ENCODE peak calls at places on chromosomes 5 and 9, in nine cellular contexts. One of them, this sample, is unnamed.

GRCh38 chr5:179154346-179154990 is 94.3 kb downstream of the ZNF354C start:
- DNase-seq in upper lobe of right lung: peak; percentile 58
- DNase-seq in ovary: no peak
- DNase-seq in gastrocnemius medialis: no peak
- DNase-seq in lower leg skin: no peak
- DNase-seq in PC-3: no peak
- DNase-seq in bronchial epithelial cell: no peak
- DNase-seq in astrocyte of the spinal cord: no peak
- DNase-seq in SK-N-SH: no peak
- DNase-seq in this sample: no peak

GRCh38 chr5:6517494-6517893 is 68.8 kb downstream of the UBE2QL1 start:
- DNase-seq in upper lobe of right lung: no peak
- DNase-seq in ovary: no peak
- DNase-seq in gastrocnemius medialis: no peak
- DNase-seq in lower leg skin: no peak
- DNase-seq in PC-3: no peak
- DNase-seq in bronchial epithelial cell: no peak
- DNase-seq in astrocyte of the spinal cord: no peak
- DNase-seq in SK-N-SH: no peak
- DNase-seq in this sample: no peak

GRCh38 chr9:133349965-133350624 is 2.1 kb downstream of the RPL7A start:
- DNase-seq in upper lobe of right lung: no peak
- DNase-seq in ovary: no peak
- DNase-seq in gastrocnemius medialis: no peak
- DNase-seq in lower leg skin: no peak
- DNase-seq in PC-3: no peak
- DNase-seq in bronchial epithelial cell: no peak
- DNase-seq in astrocyte of the spinal cord: no peak
- DNase-seq in SK-N-SH: no peak
- DNase-seq in this sample: no peak

GRCh38 chr5:149265559-149265958 is 6.1 kb upstream of the AFAP1L1 start:
- DNase-seq in upper lobe of right lung: no peak
- DNase-seq in ovary: no peak
- DNase-seq in gastrocnemius medialis: no peak
- DNase-seq in lower leg skin: no peak
- DNase-seq in PC-3: peak; percentile 75
- DNase-seq in bronchial epithelial cell: peak; percentile 55
- DNase-seq in astrocyte of the spinal cord: peak; percentile 48
- DNase-seq in SK-N-SH: peak; percentile 43
- DNase-seq in this sample: no peak

GRCh38 chr9:91023741-91024140 is 222.1 kb downstream of the SYK start:
- DNase-seq in upper lobe of right lung: no peak
- DNase-seq in ovary: no peak
- DNase-seq in gastrocnemius medialis: no peak
- DNase-seq in lower leg skin: peak; percentile 64
- DNase-seq in PC-3: no peak
- DNase-seq in bronchial epithelial cell: no peak
- DNase-seq in astrocyte of the spinal cord: no peak
- DNase-seq in SK-N-SH: no peak
- DNase-seq in this sample: no peak

GRCh38 chr9:118271936-118272335 is 567.7 kb downstream of the TLR4 start:
- DNase-seq in upper lobe of right lung: no peak
- DNase-seq in ovary: no peak
- DNase-seq in gastrocnemius medialis: no peak
- DNase-seq in lower leg skin: no peak
- DNase-seq in PC-3: peak; percentile 17
- DNase-seq in bronchial epithelial cell: peak; percentile 36
- DNase-seq in astrocyte of the spinal cord: peak; percentile 4
- DNase-seq in SK-N-SH: no peak
- DNase-seq in this sample: no peak

GRCh38 chr5:14036514-14036913 is 92.0 kb upstream of the DNAH5 start:
- DNase-seq in upper lobe of right lung: no peak
- DNase-seq in ovary: no peak
- DNase-seq in gastrocnemius medialis: no peak
- DNase-seq in lower leg skin: no peak
- DNase-seq in PC-3: peak; percentile 85
- DNase-seq in bronchial epithelial cell: peak; percentile 35
- DNase-seq in astrocyte of the spinal cord: no peak
- DNase-seq in SK-N-SH: no peak
- DNase-seq in this sample: no peak

GRCh38 chr9:81141952-81142351 is 547.4 kb downstream of the TLE1 start:
- DNase-seq in upper lobe of right lung: no peak
- DNase-seq in ovary: no peak
- DNase-seq in gastrocnemius medialis: no peak
- DNase-seq in lower leg skin: no peak
- DNase-seq in PC-3: no peak
- DNase-seq in bronchial epithelial cell: no peak
- DNase-seq in astrocyte of the spinal cord: no peak
- DNase-seq in SK-N-SH: no peak
- DNase-seq in this sample: no peak

GRCh38 chr5:174311531-174312269 is 266.2 kb downstream of the NSG2 start:
- DNase-seq in upper lobe of right lung: peak; percentile 84
- DNase-seq in ovary: peak; percentile 61
- DNase-seq in gastrocnemius medialis: peak; percentile 41
- DNase-seq in lower leg skin: peak; percentile 88
- DNase-seq in PC-3: peak; percentile 68
- DNase-seq in bronchial epithelial cell: no peak
- DNase-seq in astrocyte of the spinal cord: peak; percentile 39
- DNase-seq in SK-N-SH: peak; percentile 95
- DNase-seq in this sample: peak; percentile 71

GRCh38 chr5:116766470-116766947 is 191.9 kb upstream of the SEMA6A start:
- DNase-seq in upper lobe of right lung: no peak
- DNase-seq in ovary: peak; percentile 54
- DNase-seq in gastrocnemius medialis: peak; percentile 17
- DNase-seq in lower leg skin: no peak
- DNase-seq in PC-3: peak; percentile 32
- DNase-seq in bronchial epithelial cell: peak; percentile 98
- DNase-seq in astrocyte of the spinal cord: peak; percentile 97
- DNase-seq in SK-N-SH: no peak
- DNase-seq in this sample: no peak

GRCh38 chr5:50325237-50325832 is 115.8 kb downstream of the EMB start:
- DNase-seq in upper lobe of right lung: no peak
- DNase-seq in ovary: no peak
- DNase-seq in gastrocnemius medialis: no peak
- DNase-seq in lower leg skin: no peak
- DNase-seq in PC-3: peak; percentile 48
- DNase-seq in bronchial epithelial cell: peak; percentile 39
- DNase-seq in astrocyte of the spinal cord: peak; percentile 26
- DNase-seq in SK-N-SH: peak; percentile 2
- DNase-seq in this sample: no peak

DNA sequence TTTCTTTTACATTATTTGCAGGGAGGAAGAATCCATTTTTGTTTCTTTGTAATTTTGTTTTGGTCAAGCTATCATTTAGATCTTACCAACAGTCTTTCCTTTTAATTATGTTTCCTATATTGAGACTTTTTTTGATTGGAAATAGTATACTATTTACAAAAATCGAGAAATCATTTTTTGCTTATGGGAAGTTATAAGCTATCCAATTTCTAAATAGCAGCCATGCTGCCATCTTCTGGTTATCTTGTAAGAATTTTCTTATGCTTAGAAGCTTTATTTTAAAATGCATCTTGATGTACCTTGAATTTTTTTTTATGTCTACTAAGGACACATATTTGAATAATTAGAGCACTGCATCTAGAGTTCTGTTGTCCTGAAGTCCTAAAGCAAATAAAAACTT is 821.2 kb downstream of the PTPRD start:
- DNase-seq in upper lobe of right lung: no peak
- DNase-seq in ovary: no peak
- DNase-seq in gastrocnemius medialis: no peak
- DNase-seq in lower leg skin: no peak
- DNase-seq in PC-3: peak; percentile 25
- DNase-seq in bronchial epithelial cell: peak; percentile 12
- DNase-seq in astrocyte of the spinal cord: peak; percentile 47
- DNase-seq in SK-N-SH: no peak
- DNase-seq in this sample: peak; percentile 18
- TF ChIP-seq CTCF in upper lobe of right lung: peak; percentile 18
- TF ChIP-seq CTCF in ovary: no peak
- TF ChIP-seq CTCF in gastrocnemius medialis: no peak
- TF ChIP-seq CTCF in lower leg skin: no peak
- TF ChIP-seq CTCF in PC-3: no peak
- TF ChIP-seq CTCF in bronchial epithelial cell: no peak
- TF ChIP-seq CTCF in astrocyte of the spinal cord: peak; percentile 33
- TF ChIP-seq CTCF in SK-N-SH: peak; percentile 50
- TF ChIP-seq CTCF in this sample: no peak

GRCh38 chr5:96248152-96248551 is 184.9 kb downstream of the PCSK1 start:
- DNase-seq in upper lobe of right lung: no peak
- DNase-seq in ovary: no peak
- DNase-seq in gastrocnemius medialis: no peak
- DNase-seq in lower leg skin: no peak
- DNase-seq in PC-3: no peak
- DNase-seq in bronchial epithelial cell: no peak
- DNase-seq in astrocyte of the spinal cord: no peak
- DNase-seq in SK-N-SH: no peak
- DNase-seq in this sample: no peak
- H3K4me3 ChIP-seq in upper lobe of right lung: no peak overlapping the region
- H3K4me3 ChIP-seq in ovary: no peak overlapping the region
- H3K4me3 ChIP-seq in gastrocnemius medialis: no peak overlapping the region
- H3K4me3 ChIP-seq in lower leg skin: no peak overlapping the region
- H3K4me3 ChIP-seq in PC-3: no peak overlapping the region
- H3K4me3 ChIP-seq in bronchial epithelial cell: no peak overlapping the region
- H3K4me3 ChIP-seq in astrocyte of the spinal cord: no peak overlapping the region
- H3K4me3 ChIP-seq in SK-N-SH: no peak overlapping the region
- H3K4me3 ChIP-seq in this sample: no peak overlapping the region

GRCh38 chr5:136639616-136640015 is 274.3 kb upstream of the TRPC7 start:
- DNase-seq in upper lobe of right lung: no peak
- DNase-seq in ovary: no peak
- DNase-seq in gastrocnemius medialis: no peak
- DNase-seq in lower leg skin: no peak
- DNase-seq in PC-3: no peak
- DNase-seq in bronchial epithelial cell: no peak
- DNase-seq in astrocyte of the spinal cord: no peak
- DNase-seq in SK-N-SH: no peak
- DNase-seq in this sample: no peak

GRCh38 chr5:136642976-136643375 is 277.6 kb upstream of the TRPC7 start:
- DNase-seq in upper lobe of right lung: no peak
- DNase-seq in ovary: no peak
- DNase-seq in gastrocnemius medialis: no peak
- DNase-seq in lower leg skin: no peak
- DNase-seq in PC-3: no peak
- DNase-seq in bronchial epithelial cell: no peak
- DNase-seq in astrocyte of the spinal cord: no peak
- DNase-seq in SK-N-SH: no peak
- DNase-seq in this sample: no peak

GRCh38 chr5:136636001-136636400 is 270.7 kb upstream of the TRPC7 start:
- DNase-seq in upper lobe of right lung: no peak
- DNase-seq in ovary: no peak
- DNase-seq in gastrocnemius medialis: no peak
- DNase-seq in lower leg skin: no peak
- DNase-seq in PC-3: no peak
- DNase-seq in bronchial epithelial cell: no peak
- DNase-seq in astrocyte of the spinal cord: no peak
- DNase-seq in SK-N-SH: no peak
- DNase-seq in this sample: no peak

GRCh38 chr5:136638084-136638483 is 272.7 kb upstream of the TRPC7 start:
- DNase-seq in upper lobe of right lung: no peak
- DNase-seq in ovary: no peak
- DNase-seq in gastrocnemius medialis: no peak
- DNase-seq in lower leg skin: no peak
- DNase-seq in PC-3: peak; percentile 12
- DNase-seq in bronchial epithelial cell: peak; percentile 14
- DNase-seq in astrocyte of the spinal cord: no peak
- DNase-seq in SK-N-SH: no peak
- DNase-seq in this sample: peak; percentile 9
- TF ChIP-seq CTCF in upper lobe of right lung: no peak
- TF ChIP-seq CTCF in ovary: no peak
- TF ChIP-seq CTCF in gastrocnemius medialis: no peak
- TF ChIP-seq CTCF in lower leg skin: no peak
- TF ChIP-seq CTCF in PC-3: peak; percentile 42
- TF ChIP-seq CTCF in bronchial epithelial cell: peak; percentile 21
- TF ChIP-seq CTCF in astrocyte of the spinal cord: peak; percentile 12
- TF ChIP-seq CTCF in SK-N-SH: peak; percentile 28
- TF ChIP-seq CTCF in this sample: no peak

GRCh38 chr5:123097483-123097870 is 8.4 kb downstream of the PRDM6 start:
- DNase-seq in upper lobe of right lung: no peak
- DNase-seq in ovary: no peak
- DNase-seq in gastrocnemius medialis: no peak
- DNase-seq in lower leg skin: no peak
- DNase-seq in PC-3: no peak
- DNase-seq in bronchial epithelial cell: no peak
- DNase-seq in astrocyte of the spinal cord: no peak
- DNase-seq in SK-N-SH: no peak
- DNase-seq in this sample: no peak

GRCh38 chr5:123097871-123098735 is 9.1 kb downstream of the PRDM6 start:
- DNase-seq in upper lobe of right lung: no peak
- DNase-seq in ovary: no peak
- DNase-seq in gastrocnemius medialis: no peak
- DNase-seq in lower leg skin: no peak
- DNase-seq in PC-3: no peak
- DNase-seq in bronchial epithelial cell: no peak
- DNase-seq in astrocyte of the spinal cord: no peak
- DNase-seq in SK-N-SH: no peak
- DNase-seq in this sample: no peak

GRCh38 chr5:123095694-123096120 is 6.7 kb downstream of the PRDM6 start:
- DNase-seq in upper lobe of right lung: no peak
- DNase-seq in ovary: no peak
- DNase-seq in gastrocnemius medialis: no peak
- DNase-seq in lower leg skin: no peak
- DNase-seq in PC-3: no peak
- DNase-seq in bronchial epithelial cell: no peak
- DNase-seq in astrocyte of the spinal cord: no peak
- DNase-seq in SK-N-SH: no peak
- DNase-seq in this sample: no peak

GRCh38 chr5:123099514-123100151 is 10.6 kb downstream of the PRDM6 start:
- DNase-seq in upper lobe of right lung: peak; percentile 70
- DNase-seq in ovary: no peak
- DNase-seq in gastrocnemius medialis: no peak
- DNase-seq in lower leg skin: no peak
- DNase-seq in PC-3: no peak
- DNase-seq in bronchial epithelial cell: no peak
- DNase-seq in astrocyte of the spinal cord: no peak
- DNase-seq in SK-N-SH: peak; percentile 88
- DNase-seq in this sample: no peak

GRCh38 chr5:123098767-123099513 is 9.9 kb downstream of the PRDM6 start:
- DNase-seq in upper lobe of right lung: no peak
- DNase-seq in ovary: no peak
- DNase-seq in gastrocnemius medialis: no peak
- DNase-seq in lower leg skin: no peak
- DNase-seq in PC-3: no peak
- DNase-seq in bronchial epithelial cell: peak; percentile 36
- DNase-seq in astrocyte of the spinal cord: no peak
- DNase-seq in SK-N-SH: peak; percentile 54
- DNase-seq in this sample: peak; percentile 61
- H3K4me3 ChIP-seq in upper lobe of right lung: peak overlapping the region; percentile 32
- H3K4me3 ChIP-seq in ovary: no peak overlapping the region
- H3K4me3 ChIP-seq in gastrocnemius medialis: peak overlapping the region; percentile 5
- H3K4me3 ChIP-seq in lower leg skin: no peak overlapping the region
- H3K4me3 ChIP-seq in PC-3: no peak overlapping the region
- H3K4me3 ChIP-seq in bronchial epithelial cell: no peak overlapping the region
- H3K4me3 ChIP-seq in astrocyte of the spinal cord: no peak overlapping the region
- H3K4me3 ChIP-seq in SK-N-SH: peak overlapping the region; percentile 49
- H3K4me3 ChIP-seq in this sample: peak overlapping the region; percentile 39

GRCh38 chr5:133990396-133990795 is 14.4 kb downstream of the VDAC1 start:
- DNase-seq in upper lobe of right lung: no peak
- DNase-seq in ovary: no peak
- DNase-seq in gastrocnemius medialis: no peak
- DNase-seq in lower leg skin: peak; percentile 54
- DNase-seq in PC-3: no peak
- DNase-seq in bronchial epithelial cell: no peak
- DNase-seq in astrocyte of the spinal cord: no peak
- DNase-seq in SK-N-SH: no peak
- DNase-seq in this sample: no peak
- TF ChIP-seq CTCF in upper lobe of right lung: no peak
- TF ChIP-seq CTCF in ovary: no peak
- TF ChIP-seq CTCF in gastrocnemius medialis: no peak
- TF ChIP-seq CTCF in lower leg skin: no peak
- TF ChIP-seq CTCF in PC-3: no peak
- TF ChIP-seq CTCF in bronchial epithelial cell: no peak
- TF ChIP-seq CTCF in astrocyte of the spinal cord: no peak
- TF ChIP-seq CTCF in SK-N-SH: no peak
- TF ChIP-seq CTCF in this sample: no peak